ENCODE peak calls at places on chromosomes 3 and 15, in nine cellular contexts. One of them, this sample, is unnamed.

GRCh38 chr3:133540896-133541674 is 32.4 kb upstream of the CDV3 start:
- DNase-seq in endothelial cell of umbilical vein: peak; percentile 87
- DNase-seq in Peyer's patch: peak; percentile 76
- DNase-seq in CD8-positive, alpha-beta T cell: no peak
- DNase-seq in esophagus squamous epithelium: no peak
- DNase-seq in PC-3: peak; percentile 79
- DNase-seq in A673: peak; percentile 18
- DNase-seq in cardiac muscle cell: no peak
- DNase-seq in psoas muscle: no peak
- DNase-seq in this sample: no peak

GRCh38 chr15:101446527-101447167 is 42.9 kb downstream of the PCSK6 start:
- DNase-seq in Peyer's patch: no peak
- DNase-seq in PC-3: peak; percentile 19
- DNase-seq in esophagus squamous epithelium: no peak
- DNase-seq in psoas muscle: peak; percentile 41
- DNase-seq in cardiac muscle cell: no peak
- DNase-seq in endothelial cell of umbilical vein: no peak
- DNase-seq in A673: no peak
- DNase-seq in CD8-positive, alpha-beta T cell: no peak
- DNase-seq in this sample: no peak

GRCh38 chr3:116947148-116947547 is 237.6 kb downstream of the TUSC7 start:
- DNase-seq in cardiac muscle cell: no peak
- DNase-seq in CD8-positive, alpha-beta T cell: no peak
- DNase-seq in esophagus squamous epithelium: no peak
- DNase-seq in psoas muscle: no peak
- DNase-seq in PC-3: no peak
- DNase-seq in endothelial cell of umbilical vein: no peak
- DNase-seq in A673: no peak
- DNase-seq in Peyer's patch: no peak
- DNase-seq in this sample: no peak

GRCh38 chr3:104763007-104763406 is 603.7 kb upstream of the ALCAM start:
- DNase-seq in A673: peak; percentile 82
- DNase-seq in esophagus squamous epithelium: no peak
- DNase-seq in cardiac muscle cell: no peak
- DNase-seq in endothelial cell of umbilical vein: peak; percentile 61
- DNase-seq in psoas muscle: no peak
- DNase-seq in CD8-positive, alpha-beta T cell: no peak
- DNase-seq in Peyer's patch: no peak
- DNase-seq in PC-3: peak; percentile 17
- DNase-seq in this sample: no peak

GRCh38 chr3:156957715-156958114 is 131.6 kb downstream of the LEKR1 start:
- DNase-seq in psoas muscle: no peak
- DNase-seq in A673: no peak
- DNase-seq in CD8-positive, alpha-beta T cell: no peak
- DNase-seq in esophagus squamous epithelium: no peak
- DNase-seq in endothelial cell of umbilical vein: no peak
- DNase-seq in cardiac muscle cell: no peak
- DNase-seq in PC-3: no peak
- DNase-seq in Peyer's patch: no peak
- DNase-seq in this sample: no peak

GRCh38 chr3:127288921-127289645 is 1.2 kb upstream of the PRR20G start:
- DNase-seq in A673: peak; percentile 10
- DNase-seq in endothelial cell of umbilical vein: no peak
- DNase-seq in psoas muscle: no peak
- DNase-seq in Peyer's patch: no peak
- DNase-seq in CD8-positive, alpha-beta T cell: no peak
- DNase-seq in PC-3: no peak
- DNase-seq in cardiac muscle cell: no peak
- DNase-seq in esophagus squamous epithelium: no peak
- DNase-seq in this sample: no peak

GRCh38 chr3:179450321-179450720 is 949 bp downstream of the GNB4 start:
- DNase-seq in CD8-positive, alpha-beta T cell: no peak
- DNase-seq in cardiac muscle cell: no peak
- DNase-seq in psoas muscle: no peak
- DNase-seq in A673: peak; percentile 23
- DNase-seq in endothelial cell of umbilical vein: peak; percentile 56
- DNase-seq in Peyer's patch: no peak
- DNase-seq in esophagus squamous epithelium: no peak
- DNase-seq in PC-3: no peak
- DNase-seq in this sample: no peak

GRCh38 chr15:60936186-60936585 is 292.9 kb downstream of the RORA start:
- DNase-seq in Peyer's patch: no peak
- DNase-seq in psoas muscle: no peak
- DNase-seq in CD8-positive, alpha-beta T cell: no peak
- DNase-seq in endothelial cell of umbilical vein: no peak
- DNase-seq in esophagus squamous epithelium: no peak
- DNase-seq in A673: no peak
- DNase-seq in cardiac muscle cell: no peak
- DNase-seq in PC-3: no peak
- DNase-seq in this sample: no peak

GRCh38 chr3:24548278-24548677 is 53.6 kb upstream of the THRB start:
- DNase-seq in psoas muscle: no peak
- DNase-seq in Peyer's patch: no peak
- DNase-seq in cardiac muscle cell: no peak
- DNase-seq in A673: no peak
- DNase-seq in PC-3: no peak
- DNase-seq in esophagus squamous epithelium: no peak
- DNase-seq in endothelial cell of umbilical vein: no peak
- DNase-seq in CD8-positive, alpha-beta T cell: no peak
- DNase-seq in this sample: no peak

GRCh38 chr15:100209204-100209603 is 132.6 kb downstream of the ADAMTS17 start:
- DNase-seq in psoas muscle: no peak
- DNase-seq in cardiac muscle cell: no peak
- DNase-seq in endothelial cell of umbilical vein: no peak
- DNase-seq in A673: no peak
- DNase-seq in CD8-positive, alpha-beta T cell: no peak
- DNase-seq in esophagus squamous epithelium: no peak
- DNase-seq in Peyer's patch: no peak
- DNase-seq in PC-3: no peak
- DNase-seq in this sample: no peak

GRCh38 chr15:66935121-66935520 is 130.3 kb upstream of the SMAD3 start:
- DNase-seq in PC-3: no peak
- DNase-seq in A673: no peak
- DNase-seq in esophagus squamous epithelium: no peak
- DNase-seq in cardiac muscle cell: no peak
- DNase-seq in CD8-positive, alpha-beta T cell: no peak
- DNase-seq in endothelial cell of umbilical vein: no peak
- DNase-seq in psoas muscle: no peak
- DNase-seq in Peyer's patch: no peak
- DNase-seq in this sample: no peak

DNA sequence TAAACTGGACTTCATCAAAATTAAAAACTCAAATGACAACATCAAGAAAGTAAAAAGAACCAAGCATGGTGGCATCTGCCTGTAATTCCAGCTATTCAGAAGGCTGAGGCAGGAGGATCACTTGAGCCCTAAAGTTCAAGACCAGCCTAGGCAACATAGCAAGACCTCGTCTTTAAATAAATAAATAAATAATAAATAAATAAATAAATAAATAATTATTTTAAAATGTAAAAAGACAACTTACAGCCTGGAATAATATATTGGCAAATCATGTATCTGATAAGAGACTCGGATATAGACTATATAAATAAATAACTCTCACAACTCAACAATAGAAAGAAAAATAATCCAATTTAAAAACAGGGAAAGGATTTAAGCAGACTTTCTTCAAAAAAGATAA is 4.3 kb upstream of the PPARG start:
- DNase-seq in Peyer's patch: no peak
- DNase-seq in CD8-positive, alpha-beta T cell: no peak
- DNase-seq in PC-3: no peak
- DNase-seq in esophagus squamous epithelium: no peak
- DNase-seq in cardiac muscle cell: no peak
- DNase-seq in psoas muscle: no peak
- DNase-seq in A673: no peak
- DNase-seq in endothelial cell of umbilical vein: no peak
- DNase-seq in this sample: no peak
- H3K27me3 ChIP-seq in Peyer's patch: no peaks in the 10 kb centered on the region
- H3K27me3 ChIP-seq in CD8-positive, alpha-beta T cell: peaks cover 12% of the 10 kb centered on the region
- H3K27me3 ChIP-seq in PC-3: no peaks in the 10 kb centered on the region
- H3K27me3 ChIP-seq in esophagus squamous epithelium: no peaks in the 10 kb centered on the region
- H3K27me3 ChIP-seq in cardiac muscle cell: peaks cover 68% of the 10 kb centered on the region
- H3K27me3 ChIP-seq in psoas muscle: peaks cover 3% of the 10 kb centered on the region
- H3K27me3 ChIP-seq in A673: peaks cover 49% of the 10 kb centered on the region
- H3K27me3 ChIP-seq in endothelial cell of umbilical vein: peaks cover 23% of the 10 kb centered on the region
- H3K27me3 ChIP-seq in this sample: no peaks in the 10 kb centered on the region

DNA sequence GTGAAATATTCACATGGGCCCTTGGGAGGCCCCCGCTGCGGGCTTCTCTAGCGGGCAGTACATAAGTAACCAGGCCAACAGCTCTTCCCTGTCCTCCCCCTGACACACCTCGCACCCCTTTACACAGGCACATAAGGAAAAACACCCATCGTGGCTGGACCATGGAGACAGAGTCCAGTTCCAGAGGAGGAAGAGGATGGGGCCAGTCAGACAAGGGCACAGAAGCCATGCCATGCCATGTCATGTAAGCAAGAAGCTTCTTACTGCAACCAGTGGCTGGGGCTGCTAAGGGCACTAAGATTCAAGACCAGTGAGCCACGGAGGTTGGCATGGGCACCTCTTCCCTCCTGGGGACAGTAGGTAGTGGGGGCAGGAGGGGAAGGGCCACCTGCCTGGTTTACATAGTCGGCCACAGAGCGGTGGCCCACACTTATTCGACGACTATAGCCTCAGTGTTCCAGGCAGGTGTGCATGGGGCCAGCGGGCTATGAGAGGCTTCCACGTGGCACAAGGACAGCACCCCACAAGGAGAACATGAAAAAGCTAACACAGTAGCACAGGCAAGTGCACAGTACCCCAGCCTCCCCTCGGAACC is 5.7 kb upstream of the CYP11A1 start:
- DNase-seq in A673: no peak
- DNase-seq in CD8-positive, alpha-beta T cell: no peak
- DNase-seq in cardiac muscle cell: no peak
- DNase-seq in PC-3: no peak
- DNase-seq in endothelial cell of umbilical vein: no peak
- DNase-seq in psoas muscle: no peak
- DNase-seq in esophagus squamous epithelium: no peak
- DNase-seq in Peyer's patch: no peak
- DNase-seq in this sample: no peak
- H3K4me3 ChIP-seq in A673: peak overlapping the region; percentile 53
- H3K4me3 ChIP-seq in CD8-positive, alpha-beta T cell: no peak overlapping the region
- H3K4me3 ChIP-seq in cardiac muscle cell: no peak overlapping the region
- H3K4me3 ChIP-seq in PC-3: peak overlapping the region; percentile 85
- H3K4me3 ChIP-seq in endothelial cell of umbilical vein: no peak overlapping the region
- H3K4me3 ChIP-seq in psoas muscle: no peak overlapping the region
- H3K4me3 ChIP-seq in esophagus squamous epithelium: no peak overlapping the region
- H3K4me3 ChIP-seq in Peyer's patch: peak overlapping the region; percentile 75
- H3K4me3 ChIP-seq in this sample: no peak overlapping the region

GRCh38 chr15:75785771-75786563 is 57.3 kb upstream of the UBE2Q2 start:
- DNase-seq in Peyer's patch: no peak
- DNase-seq in A673: peak; percentile 72
- DNase-seq in CD8-positive, alpha-beta T cell: no peak
- DNase-seq in endothelial cell of umbilical vein: peak; percentile 15
- DNase-seq in cardiac muscle cell: peak; percentile 78
- DNase-seq in psoas muscle: no peak
- DNase-seq in esophagus squamous epithelium: no peak
- DNase-seq in PC-3: no peak
- DNase-seq in this sample: no peak
- H3K27me3 ChIP-seq in Peyer's patch: no peaks in the 10 kb centered on the region
- H3K27me3 ChIP-seq in A673: no peaks in the 10 kb centered on the region
- H3K27me3 ChIP-seq in CD8-positive, alpha-beta T cell: no peaks in the 10 kb centered on the region
- H3K27me3 ChIP-seq in endothelial cell of umbilical vein: peaks cover 36% of the 10 kb centered on the region
- H3K27me3 ChIP-seq in cardiac muscle cell: peaks cover 53% of the 10 kb centered on the region
- H3K27me3 ChIP-seq in psoas muscle: no peaks in the 10 kb centered on the region
- H3K27me3 ChIP-seq in esophagus squamous epithelium: no peaks in the 10 kb centered on the region
- H3K27me3 ChIP-seq in PC-3: peaks cover 30% of the 10 kb centered on the region
- H3K27me3 ChIP-seq in this sample: peaks cover 50% of the 10 kb centered on the region

GRCh38 chr15:90232941-90233700 is 620 bp downstream of the CIB1 start:
- DNase-seq in psoas muscle: peak; percentile 66
- DNase-seq in A673: no peak
- DNase-seq in PC-3: peak; percentile 60
- DNase-seq in endothelial cell of umbilical vein: peak; percentile 52
- DNase-seq in CD8-positive, alpha-beta T cell: peak; percentile 27
- DNase-seq in cardiac muscle cell: peak; percentile 73
- DNase-seq in Peyer's patch: peak; percentile 90
- DNase-seq in esophagus squamous epithelium: peak; percentile 29
- DNase-seq in this sample: peak; percentile 61

GRCh38 chr15:90230610-90231009 is 3.1 kb downstream of the CIB1 start:
- DNase-seq in PC-3: no peak
- DNase-seq in psoas muscle: no peak
- DNase-seq in endothelial cell of umbilical vein: no peak
- DNase-seq in cardiac muscle cell: no peak
- DNase-seq in CD8-positive, alpha-beta T cell: no peak
- DNase-seq in esophagus squamous epithelium: no peak
- DNase-seq in A673: no peak
- DNase-seq in Peyer's patch: no peak
- DNase-seq in this sample: no peak

GRCh38 chr15:90232196-90232595 is 1.5 kb downstream of the CIB1 start:
- DNase-seq in endothelial cell of umbilical vein: no peak
- DNase-seq in psoas muscle: no peak
- DNase-seq in Peyer's patch: peak; percentile 65
- DNase-seq in esophagus squamous epithelium: no peak
- DNase-seq in CD8-positive, alpha-beta T cell: no peak
- DNase-seq in PC-3: peak; percentile 39
- DNase-seq in cardiac muscle cell: no peak
- DNase-seq in A673: no peak
- DNase-seq in this sample: no peak

GRCh38 chr15:90230071-90230494 is 3.7 kb downstream of the CIB1 start:
- DNase-seq in endothelial cell of umbilical vein: no peak
- DNase-seq in CD8-positive, alpha-beta T cell: no peak
- DNase-seq in esophagus squamous epithelium: no peak
- DNase-seq in psoas muscle: peak; percentile 46
- DNase-seq in Peyer's patch: peak; percentile 78
- DNase-seq in PC-3: no peak
- DNase-seq in cardiac muscle cell: no peak
- DNase-seq in A673: no peak
- DNase-seq in this sample: peak; percentile 65

DNA sequence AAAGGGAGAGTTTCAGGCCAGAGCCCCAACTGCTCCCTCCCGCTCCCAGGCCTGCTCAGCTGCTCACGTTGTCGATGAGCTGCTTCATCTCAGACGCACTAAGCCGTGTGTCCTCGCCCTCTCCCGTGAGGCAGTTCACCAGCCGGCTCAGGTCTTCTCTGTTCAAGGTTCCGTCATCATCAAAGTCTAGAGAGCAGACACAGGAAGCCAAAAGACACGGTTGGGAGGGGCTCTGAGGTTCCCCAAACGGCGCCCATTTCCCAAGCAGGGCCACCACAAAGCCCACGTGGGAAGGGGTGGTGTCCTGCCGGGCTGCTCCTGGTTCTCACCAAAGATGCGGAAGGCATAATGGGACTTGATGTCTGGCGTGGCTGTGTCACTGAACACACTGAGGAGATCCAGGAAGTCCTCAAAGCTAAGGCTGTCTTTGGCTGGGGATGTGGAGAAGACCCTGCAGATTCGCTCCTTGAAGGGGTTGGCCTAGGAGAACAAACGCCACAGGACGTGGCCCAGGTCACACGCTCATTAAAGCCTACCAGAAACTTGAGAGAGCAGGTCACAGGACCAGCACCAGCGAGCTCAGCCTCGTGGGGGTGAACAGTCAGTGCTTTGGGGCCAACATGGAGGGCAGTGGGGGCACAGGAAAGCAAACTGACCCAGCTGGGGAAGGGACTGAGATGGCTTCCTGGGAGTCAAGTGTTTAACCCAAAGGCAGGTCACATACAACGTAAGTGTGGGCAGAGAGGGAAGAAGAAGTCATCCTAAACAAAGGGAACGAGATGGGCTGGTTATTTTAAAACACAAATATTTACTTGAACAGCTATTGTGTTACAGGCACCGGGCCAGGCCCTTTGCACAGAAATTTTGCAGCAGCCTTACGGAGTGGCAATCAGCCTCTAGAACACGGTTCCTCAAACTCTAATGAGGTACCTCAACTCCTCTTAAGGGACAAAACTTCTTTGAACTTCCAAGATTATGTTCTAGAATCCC is 2.4 kb downstream of the CIB1 start:
- DNase-seq in PC-3: peak; percentile 47
- DNase-seq in esophagus squamous epithelium: peak; percentile 20
- DNase-seq in cardiac muscle cell: no peak
- DNase-seq in psoas muscle: no peak
- DNase-seq in CD8-positive, alpha-beta T cell: peak; percentile 72
- DNase-seq in A673: no peak
- DNase-seq in Peyer's patch: peak; percentile 86
- DNase-seq in endothelial cell of umbilical vein: no peak
- DNase-seq in this sample: no peak
- H3K4me3 ChIP-seq in PC-3: peak overlapping the region; percentile 92
- H3K4me3 ChIP-seq in esophagus squamous epithelium: peak overlapping the region; percentile 82
- H3K4me3 ChIP-seq in cardiac muscle cell: no peak overlapping the region
- H3K4me3 ChIP-seq in psoas muscle: no peak overlapping the region
- H3K4me3 ChIP-seq in CD8-positive, alpha-beta T cell: peak overlapping the region; percentile 43
- H3K4me3 ChIP-seq in A673: no peak overlapping the region
- H3K4me3 ChIP-seq in Peyer's patch: peak overlapping the region; percentile 91
- H3K4me3 ChIP-seq in endothelial cell of umbilical vein: no peak overlapping the region
- H3K4me3 ChIP-seq in this sample: no peak overlapping the region

This sample was measured in left ventricle myocardium inferior.